ENCODE peak calls at places on chromosomes 4 and X, in four cellular contexts. K, P, D and T are unnamed samples.

GRCh38 chrX:148135738-148136137 is 154.6 kb downstream of the FMR1NB start:
- DNase-seq in D (no peak), K (no peak), P (no peak), T (no peak)

GRCh38 chrX:65744965-65745364 is 77.5 kb downstream of the MSN start:
- DNase-seq in K (no peak), P (no peak), D (no peak), T (no peak)

GRCh38 chr4:40323866-40324265 is 11.3 kb upstream of the CHRNA9 start:
- DNase-seq in K (peak), P (no peak), D (no peak), T (no peak)

GRCh38 chr4:48093949-48094550 is 40.0 kb downstream of the TXK start:
- DNase-seq in K (no peak), P (no peak), D (no peak), T (no peak)

GRCh38 chr4:119059221-119059620 is 76.4 kb upstream of the MYOZ2 start:
- DNase-seq in D (no peak), P (no peak), K (no peak), T (no peak)

GRCh38 chr4:82748176-82748575 is 50.4 kb downstream of the SCD5 start:
- DNase-seq in D (peak), K (no peak), P (no peak), T (no peak)

GRCh38 chrX:110251961-110252360 is 65.9 kb downstream of the AMMECR1 start:
- DNase-seq in D (no peak), K (no peak), P (no peak), T (no peak)

GRCh38 chrX:57119416-57119815 is 1.9 kb downstream of the SPIN2B start:
- DNase-seq in D (no peak), K (no peak), P (no peak), T (no peak)

GRCh38 chrX:120743266-120743665 is 113.4 kb upstream of the C1GALT1C1 start:
- DNase-seq in D (no peak), P (no peak), K (no peak), T (no peak)

GRCh38 chr4:120709986-120710385 is 212.5 kb downstream of the PRDM5 start:
- DNase-seq in D (no peak), P (no peak), K (no peak), T (no peak)

GRCh38 chr4:141002323-141002805 is 130.9 kb downstream of the RNF150 start:
- DNase-seq in K (no peak), P (no peak), D (no peak), T (no peak)

GRCh38 chrX:123698979-123699378 is 33.9 kb downstream of the THOC2 start:
- DNase-seq in D (no peak), P (no peak), K (no peak), T (no peak)

GRCh38 chrX:24619647-24620046 is 27.5 kb downstream of the PCYT1B start:
- DNase-seq in D (no peak), P (no peak), K (no peak), T (no peak)

GRCh38 chr4:129362685-129363274 is 266.8 kb downstream of the C4orf33 start:
- DNase-seq in D (peak), K (peak), P (peak), T (no peak)

GRCh38 chrX:117376460-117376859 is 740.1 kb downstream of the KLHL13 start:
- DNase-seq in D (no peak), K (no peak), P (no peak), T (no peak)

GRCh38 chr4:16125571-16126445 is 42.0 kb upstream of the PROM1 start:
- DNase-seq in P (no peak), K (no peak), D (no peak), T (no peak)

GRCh38 chr4:90318208-90318607 is 191.0 kb downstream of the CCSER1 start:
- DNase-seq in K (no peak), D (no peak), P (no peak), T (no peak)

GRCh38 chrX:15744181-15744867 is 6.3 kb downstream of the CA5B start:
- DNase-seq in K (no peak), D (no peak), P (peak), T (no peak)

GRCh38 chr4:156779774-156780173 is 191.8 kb downstream of the PDGFC start:
- DNase-seq in D (no peak), K (no peak), P (no peak), T (no peak)

GRCh38 chr4:153471691-153472080 is 5.5 kb downstream of the TMEM131L start:
- DNase-seq in D (no peak), P (no peak), K (no peak), T (no peak)

GRCh38 chrX:21929209-21929608 is 11.3 kb upstream of the SMS start:
- DNase-seq in K (no peak), D (no peak), P (no peak), T (no peak)

GRCh38 chr4:148225639-148226038 is 216.6 kb downstream of the NR3C2 start:
- DNase-seq in D (no peak), K (no peak), P (no peak), T (no peak)

GRCh38 chr4:6340446-6341015 is 70.9 kb downstream of the WFS1 start:
- DNase-seq in D (no peak), K (no peak), P (no peak), T (no peak)

GRCh38 chrX:43878902-43879526 is 3.2 kb downstream of the MAOB start:
- DNase-seq in P (no peak), D (no peak), K (peak), T (no peak)

GRCh38 chrX:70509078-70509477 is 64.4 kb downstream of the DLG3 start:
- DNase-seq in P (no peak), K (no peak), D (no peak), T (no peak)

GRCh38 chrX:70505451-70505841 is 60.8 kb downstream of the DLG3 start:
- DNase-seq in P (no peak), D (no peak), K (no peak), T (peak)

GRCh38 chrX:70504772-70505450 is 60.3 kb downstream of the DLG3 start:
- DNase-seq in K (no peak), D (no peak), P (no peak), T (peak)

DNA sequence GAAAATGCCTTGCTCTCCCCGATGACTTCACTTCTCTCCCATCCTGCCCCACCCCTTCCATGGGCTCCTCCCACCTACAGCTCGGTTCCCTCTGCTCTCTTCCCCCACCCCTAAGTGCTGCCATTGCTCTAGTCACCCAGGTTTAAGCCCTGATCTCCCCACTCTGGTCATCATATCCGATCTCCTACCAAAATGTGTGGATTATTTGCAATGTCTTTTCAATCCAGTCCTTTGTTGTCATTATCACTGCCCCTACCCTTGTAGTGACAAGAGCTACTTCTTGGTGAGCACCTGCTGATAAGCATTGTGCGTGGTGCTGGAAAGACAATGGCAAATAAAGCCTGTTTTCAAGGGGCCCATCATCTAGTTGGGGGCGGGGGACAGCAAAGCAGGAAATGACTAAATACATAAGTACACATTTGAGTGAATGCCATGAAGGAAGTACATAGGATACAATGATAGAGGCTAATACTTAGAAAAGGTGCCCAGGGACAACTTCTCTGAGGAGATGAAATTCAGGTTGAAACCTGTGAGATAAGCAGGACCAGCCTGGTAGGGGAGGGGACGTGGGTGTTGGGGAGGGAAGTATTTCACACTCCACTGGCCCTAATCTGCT is 63.8 kb downstream of the DLG3 start:
- DNase-seq in D (no peak), K (no peak), P (no peak), T (peak)
- H3K27ac ChIP-seq in D (no peak), K (no peak), P (no peak), T (no peak)

DNA sequence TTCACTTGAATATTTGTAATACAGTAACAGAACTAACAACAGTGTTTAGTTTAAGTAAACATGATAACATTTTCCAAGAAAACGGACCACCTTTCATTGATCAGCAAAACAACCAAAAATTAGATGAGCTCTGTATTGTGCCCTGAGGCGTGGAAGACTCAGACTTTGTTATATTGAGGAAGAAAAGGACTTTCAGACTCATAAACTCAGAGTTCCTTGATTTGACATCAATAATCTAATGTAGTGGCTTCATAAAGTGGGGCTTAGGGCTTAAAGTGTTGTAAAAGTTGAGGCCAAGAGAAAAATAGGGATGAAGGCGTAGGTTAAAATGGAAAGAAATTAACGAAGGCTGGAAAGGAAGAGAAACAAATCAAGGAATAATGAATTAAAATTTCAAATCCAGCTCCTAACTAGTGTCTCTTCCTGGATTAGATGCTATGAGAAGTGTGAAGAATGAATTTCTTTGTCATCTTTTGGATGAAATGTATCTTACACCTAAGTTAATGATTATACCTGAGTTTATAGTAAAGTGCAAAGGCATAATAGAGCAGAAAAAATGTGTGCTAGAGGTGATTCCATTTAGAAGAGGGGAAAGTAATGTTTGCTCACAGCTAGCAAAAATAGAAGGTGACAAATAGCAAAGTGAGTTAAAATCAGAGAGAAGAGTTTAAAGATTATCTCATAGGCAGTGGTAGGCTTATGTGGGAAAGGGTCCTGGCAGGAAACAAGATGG is 19.8 kb upstream of the GLRA2 start:
- DNase-seq in P (no peak), K (no peak), D (no peak), T (no peak)
- H3K4me3 ChIP-seq in P (no peak), K (no peak), D (no peak), T (no peak)

DNA sequence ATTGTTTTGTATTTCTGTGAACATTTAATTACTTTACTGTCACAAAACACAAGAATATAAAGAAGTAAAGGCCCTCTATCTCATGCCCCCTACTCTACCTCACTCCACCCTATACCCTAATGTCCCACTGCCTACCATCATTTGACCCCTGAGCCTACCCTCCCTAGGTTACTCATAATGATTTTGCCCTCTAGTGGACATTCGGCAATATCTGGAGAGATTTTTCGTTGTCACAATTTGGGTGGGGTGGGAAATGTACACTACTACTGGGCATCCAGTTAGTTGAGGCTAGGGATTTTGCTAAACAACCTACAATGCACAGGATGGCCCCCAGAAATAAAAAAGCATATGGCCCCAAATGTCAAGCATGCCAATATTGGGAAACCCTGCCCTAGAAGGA is 10.2 kb downstream of the TEX13A start:
- DNase-seq in K (no peak), P (no peak), D (no peak), T (no peak)
- TF ChIP-seq CTCF in K (no peak), P (no peak), D (no peak), T (no peak)

GRCh38 chrX:1486749-1487361 is 34.1 kb upstream of the ASMTL start:
- DNase-seq in K (peak), P (peak), D (no peak), T (peak)

GRCh38 chrX:1483843-1484637 is 31.3 kb upstream of the ASMTL start:
- DNase-seq in K (no peak), D (no peak), P (no peak), T (peak)

GRCh38 chrX:1485033-1485432 is 32.3 kb upstream of the ASMTL start:
- DNase-seq in P (no peak), K (no peak), D (no peak), T (peak)

GRCh38 chrX:1486177-1486576 is 33.5 kb upstream of the ASMTL start:
- DNase-seq in P (no peak), D (no peak), K (no peak), T (peak)

DNA sequence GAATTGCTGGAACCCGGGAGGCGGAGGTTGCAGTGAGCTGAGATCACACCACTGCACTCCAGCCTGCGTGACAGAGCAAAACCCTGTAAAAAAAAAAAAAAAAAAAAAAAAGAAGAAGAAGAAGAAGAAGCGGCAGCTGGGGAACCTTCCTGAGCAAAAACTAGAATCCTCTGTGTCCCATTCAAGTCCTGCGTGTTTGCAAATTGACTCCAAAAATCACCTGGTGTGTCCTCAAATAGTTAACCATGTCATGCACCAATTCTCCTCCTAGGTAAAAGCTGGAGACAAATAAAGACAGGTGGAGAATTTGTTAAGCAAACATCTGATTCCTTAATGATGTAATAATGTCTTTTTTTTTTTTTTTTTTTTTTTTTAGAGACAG is 31.9 kb upstream of the ASMTL start:
- DNase-seq in D (no peak), P (no peak), K (no peak), T (no peak)
- H3K27ac ChIP-seq in D (no peak), P (no peak), K (no peak), T (no peak)

DNA sequence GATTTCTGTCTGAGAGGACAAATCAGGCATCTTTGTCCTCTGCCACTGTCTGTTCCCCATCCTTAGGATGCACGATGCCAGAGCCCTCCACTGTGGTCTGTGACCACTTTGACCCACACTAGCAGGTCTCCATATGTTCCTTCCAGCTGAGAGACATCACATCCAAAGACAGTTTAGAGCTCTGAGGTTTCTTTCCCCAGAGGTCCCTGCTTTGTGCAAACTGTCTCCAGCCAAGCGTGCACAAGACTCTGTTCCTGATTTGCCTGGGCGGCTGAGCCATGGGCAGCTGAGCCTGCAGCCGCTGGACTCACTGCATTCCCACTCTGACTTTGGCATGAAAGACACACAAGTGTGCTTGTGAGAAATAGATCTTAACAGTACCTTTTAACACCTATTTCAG is 98.0 kb downstream of the PTTG2 start:
- DNase-seq in D (no peak), P (no peak), K (no peak), T (no peak)
- H3K4me3 ChIP-seq in D (no peak), P (no peak), K (no peak), T (no peak)